ENCODE peak calls at places on chromosomes 4 and X, in five cellular contexts. D is small intestine, K is psoas muscle, C is left lung, R is PC-3. I is an unnamed sample. For H3K36me3, the result is how much of the 10 kb centered on the place peaks cover.

GRCh38 chrX:387729-388128 is 1.0 kb upstream of the PPP2R3B start:
- DNase-seq in D (peak), K (no peak), C (no peak), R (no peak), I (no peak)

GRCh38 chrX:2967998-2968909 is 38.1 kb upstream of the ARSH start:
- DNase-seq in D (no peak), K (no peak), C (no peak), R (peak), I (no peak)

GRCh38 chr4:173507471-173508385 is 22.3 kb downstream of the HAND2 start:
- DNase-seq in D (no peak), K (no peak), C (no peak), R (no peak), I (no peak)

GRCh38 chr4:147518086-147518485 is 37.2 kb downstream of the EDNRA start:
- DNase-seq in D (no peak), K (no peak), C (no peak), R (no peak), I (no peak)

GRCh38 chr4:8099981-8100464 is 58.6 kb downstream of the ABLIM2 start:
- DNase-seq in D (no peak), K (peak), C (peak), R (no peak), I (no peak)

GRCh38 chr4:149166886-149167285 is 648.8 kb downstream of the IQCM start:
- DNase-seq in D (no peak), K (no peak), C (no peak), R (no peak), I (no peak)

GRCh38 chr4:79852305-79852730 is 220.7 kb downstream of the ANTXR2 start:
- DNase-seq in D (peak), K (peak), C (no peak), R (no peak), I (no peak)

GRCh38 chr4:88878624-88879023 is 178.4 kb downstream of the FAM13A start:
- DNase-seq in D (peak), K (no peak), C (no peak), R (no peak), I (no peak)

GRCh38 chr4:4914059-4914820 is 54.8 kb downstream of the MSX1 start:
- DNase-seq in D (no peak), K (no peak), C (no peak), R (peak), I (no peak)

GRCh38 chr4:15525080-15525479 is 55.4 kb downstream of the CC2D2A start:
- DNase-seq in D (peak), K (no peak), C (no peak), R (peak), I (no peak)

GRCh38 chr4:153257151-153257620 is 52.9 kb downstream of the TRIM2 start:
- DNase-seq in D (no peak), K (no peak), C (no peak), R (no peak), I (no peak)

GRCh38 chr4:110742148-110742547 is 119.3 kb upstream of the PITX2 start:
- DNase-seq in D (no peak), K (no peak), C (no peak), R (peak), I (no peak)

GRCh38 chr4:118287691-118288090 is 65.1 kb downstream of the PRSS12 start:
- DNase-seq in D (no peak), K (no peak), C (no peak), R (peak), I (no peak)

DNA sequence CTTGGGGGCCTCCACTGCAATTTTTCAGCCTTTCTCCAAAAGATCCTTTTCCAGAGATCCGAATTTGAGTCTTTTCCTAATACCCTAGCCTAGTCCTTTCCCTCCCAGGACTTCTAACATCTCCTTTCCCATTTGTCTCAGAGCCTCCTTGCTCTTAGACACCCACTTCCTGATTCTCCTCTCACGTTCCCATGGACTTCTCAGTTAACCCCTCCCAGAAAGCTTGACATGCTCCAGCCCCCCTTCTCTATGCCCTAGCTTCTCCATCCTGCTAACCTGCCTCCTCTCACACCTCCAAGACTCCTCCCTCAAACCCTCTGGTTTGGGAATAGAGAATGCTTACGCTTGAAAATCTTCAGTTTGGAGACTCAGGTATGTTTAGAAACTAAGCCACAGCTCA is 2.5 kb downstream of the UBA1 start:
- DNase-seq in D (no peak), K (no peak), C (no peak), R (no peak), I (no peak)
- H3K4me3 ChIP-seq in D (no peak), K (peak), C (no peak), R (peak), I (no peak)

GRCh38 chr4:183691897-183692296 is 32.8 kb downstream of the TRAPPC11 start:
- DNase-seq in D (no peak), K (no peak), C (no peak), R (no peak), I (no peak)

GRCh38 chr4:183686461-183686860 is 27.4 kb downstream of the TRAPPC11 start:
- DNase-seq in D (peak), K (no peak), C (no peak), R (no peak), I (no peak)

GRCh38 chr4:183691006-183691405 is 31.9 kb downstream of the TRAPPC11 start:
- DNase-seq in D (no peak), K (no peak), C (no peak), R (no peak), I (no peak)

GRCh38 chr4:183688216-183688615 is 29.1 kb downstream of the TRAPPC11 start:
- DNase-seq in D (no peak), K (no peak), C (no peak), R (no peak), I (no peak)
- H3K36me3 ChIP-seq in D (under half), K (half or more), C (half or more), R (under half), I (under half)

GRCh38 chrX:25021132-25021498 is 5.3 kb upstream of the ARX start:
- DNase-seq in D (no peak), K (no peak), C (no peak), R (no peak), I (no peak)
- H3K4me3 ChIP-seq in D (no peak), K (peak), C (no peak), R (no peak), I (no peak)

DNA sequence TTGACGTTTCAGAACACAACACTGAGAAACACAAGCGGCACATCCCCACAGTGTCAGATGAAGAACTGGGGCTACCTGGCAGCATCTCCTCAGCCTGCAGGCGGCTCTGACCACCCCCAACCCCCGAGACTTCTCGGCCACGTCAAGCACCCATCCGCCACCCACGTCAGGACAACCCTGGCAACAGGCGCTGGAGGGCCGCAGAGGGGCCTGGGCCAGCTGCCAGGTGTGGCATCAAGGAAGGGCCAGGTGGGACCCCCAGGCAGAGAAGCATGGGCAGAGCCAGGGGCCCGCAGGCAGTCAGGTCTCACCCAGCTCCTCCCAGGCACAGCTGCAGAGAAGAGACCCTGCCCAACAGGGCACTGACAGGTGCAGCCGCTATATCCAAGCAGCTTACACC is 22.3 kb downstream of the GAK start:
- DNase-seq in D (no peak), K (peak), C (peak), R (no peak), I (peak)
- H3K36me3 ChIP-seq in D (under half), K (half or more), C (half or more), R (under half), I (under half)

I was measured in aorta.